ENCODE peak calls at places on chromosomes 1 and 21, in four cellular contexts. R is HFF-Myc, A is pons, L is NCI-H1417. C is an unnamed sample.

GRCh38 chr21:45405271-45405818 is 380 bp downstream of the COL18A1 start:
- DNase-seq in R (no peak), A (no peak), L (no peak), C (no peak)

GRCh38 chr1:222761171-222761570 is 24.2 kb downstream of the FAM177B start:
- DNase-seq in R (no peak), A (no peak), L (no peak), C (no peak)

GRCh38 chr1:239555350-239555749 is 169.0 kb downstream of the CHRM3 start:
- DNase-seq in R (no peak), A (no peak), L (no peak), C (no peak)

GRCh38 chr1:199743227-199743626 is 284.3 kb upstream of the NR5A2 start:
- DNase-seq in R (no peak), A (no peak), L (no peak), C (no peak)

GRCh38 chr1:179178965-179179364 is 50.5 kb downstream of the ABL2 start:
- DNase-seq in R (no peak), A (no peak), L (no peak), C (no peak)

GRCh38 chr1:62285984-62286481 is 33.2 kb downstream of the KANK4 start:
- DNase-seq in R (no peak), A (no peak), L (no peak), C (no peak)

GRCh38 chr1:246987083-246987690 is 20.7 kb downstream of the ZNF695 start:
- DNase-seq in R (no peak), A (no peak), L (no peak), C (no peak)

GRCh38 chr1:24926596-24927249 is 3.4 kb downstream of the RUNX3 start:
- DNase-seq in R (no peak), A (no peak), L (no peak), C (no peak)

GRCh38 chr1:94254073-94254810 is 16.9 kb upstream of the ARHGAP29 start:
- DNase-seq in R (no peak), A (no peak), L (no peak), C (no peak)

GRCh38 chr1:235725493-235725892 is 75.9 kb upstream of the GNG4 start:
- DNase-seq in R (no peak), A (no peak), L (no peak), C (no peak)

GRCh38 chr1:95118019-95118499 is 904 bp downstream of the TLCD4 start:
- DNase-seq in R (no peak), A (peak; percentile 36), L (peak; percentile 60), C (no peak)

GRCh38 chr1:156337052-156337887 is 822 bp downstream of the CCT3 start:
- DNase-seq in R (no peak), A (no peak), L (no peak), C (no peak)

GRCh38 chr1:47194314-47194713 is 4.5 kb upstream of the PDZK1IP1 start:
- DNase-seq in R (no peak), A (no peak), L (no peak), C (no peak)

GRCh38 chr1:145906954-145907755 is 2.7 kb downstream of the ITGA10 start:
- DNase-seq in R (no peak), A (no peak), L (no peak), C (no peak)

GRCh38 chr1:26015358-26015757 is 6.2 kb upstream of the EXTL1 start:
- DNase-seq in R (no peak), A (peak; percentile 49), L (no peak), C (no peak)

C was measured in amygdala.